ENCODE peak calls at places on chromosome 20, in nine cellular contexts. Q, A, E, M, J, X, G, P and T are unnamed samples.
A peak's percentile ranks its signal among the peaks of the same experiment; 100 is the strongest.

GRCh38 chr20:43194187-43194586 is 4.5 kb upstream of the PTPRT start:
- DNase-seq in Q (no peak), A (no peak), E (no peak), M (no peak), J (no peak), X (no peak), G (no peak), P (no peak), T (no peak)

GRCh38 chr20:16864069-16864468 is 115.9 kb downstream of the OTOR start:
- DNase-seq in Q (no peak), A (no peak), E (no peak), M (no peak), J (no peak), X (peak; percentile 46), G (no peak), P (no peak), T (no peak)

GRCh38 chr20:13613917-13614316 is 24.8 kb downstream of the TASP1 start:
- DNase-seq in Q (no peak), A (no peak), E (no peak), M (no peak), J (no peak), X (no peak), G (no peak), P (no peak), T (no peak)

GRCh38 chr20:36401336-36401735 is 95.2 kb downstream of the DLGAP4 start:
- DNase-seq in Q (no peak), A (no peak), E (no peak), M (no peak), J (no peak), X (no peak), G (no peak), P (no peak), T (no peak)

GRCh38 chr20:16583444-16583843 is 10.2 kb upstream of the KIF16B start:
- DNase-seq in Q (no peak), A (no peak), E (no peak), M (no peak), J (no peak), X (no peak), G (no peak), P (no peak), T (no peak)

GRCh38 chr20:1381753-1382591 is 10.9 kb downstream of the FKBP1A start:
- DNase-seq in Q (no peak), A (no peak), E (no peak), M (no peak), J (no peak), X (no peak), G (no peak), P (peak; percentile 82), T (no peak)

GRCh38 chr20:40462600-40462999 is 226.4 kb downstream of the MAFB start:
- DNase-seq in Q (no peak), A (no peak), E (no peak), M (no peak), J (no peak), X (no peak), G (no peak), P (no peak), T (no peak)

GRCh38 chr20:9200196-9200595 is 131.3 kb downstream of the PLCB4 start:
- DNase-seq in Q (no peak), A (no peak), E (no peak), M (no peak), J (no peak), X (no peak), G (no peak), P (peak; percentile 62), T (no peak)

GRCh38 chr20:39676236-39676635 is 714.1 kb downstream of the DHX35 start:
- DNase-seq in Q (no peak), A (no peak), E (no peak), M (no peak), J (no peak), X (no peak), G (no peak), P (no peak), T (no peak)

GRCh38 chr20:19683168-19683567 is 74.9 kb upstream of the RIN2 start:
- DNase-seq in Q (peak; percentile 30), A (no peak), E (no peak), M (no peak), J (no peak), X (no peak), G (no peak), P (no peak), T (no peak)

GRCh38 chr20:61922936-61923335 is 142.7 kb downstream of the TAF4 start:
- DNase-seq in Q (no peak), A (no peak), E (no peak), M (no peak), J (no peak), X (no peak), G (peak; percentile 40), P (no peak), T (no peak)

GRCh38 chr20:18057106-18057993 is at the start of gene OVOL2:
- DNase-seq in Q (peak; percentile 58), A (peak; percentile 94), E (no peak), M (no peak), J (no peak), X (no peak), G (peak; percentile 94), P (no peak), T (no peak)

GRCh38 chr20:7984192-7984591 is 35.4 kb downstream of the TMX4 start:
- DNase-seq in Q (no peak), A (no peak), E (no peak), M (no peak), J (no peak), X (no peak), G (no peak), P (no peak), T (no peak)

GRCh38 chr20:26208296-26209091 is 511.8 kb upstream of the ZNF337 start:
- DNase-seq in Q (no peak), A (peak; percentile 11), E (peak; percentile 75), M (peak; percentile 6), J (no peak), X (peak; percentile 12), G (peak; percentile 84), P (no peak), T (no peak)

GRCh38 chr20:22288156-22288555 is 296.2 kb downstream of the FOXA2 start:
- DNase-seq in Q (no peak), A (no peak), E (no peak), M (no peak), J (no peak), X (no peak), G (no peak), P (no peak), T (no peak)

GRCh38 chr20:62944184-62944583 is 6.2 kb downstream of the GID8 start:
- DNase-seq in Q (no peak), A (no peak), E (peak; percentile 30), M (no peak), J (no peak), X (no peak), G (peak; percentile 16), P (no peak), T (no peak)

GRCh38 chr20:62943396-62943795 is 5.4 kb downstream of the GID8 start:
- DNase-seq in Q (no peak), A (no peak), E (peak; percentile 45), M (no peak), J (no peak), X (no peak), G (peak; percentile 44), P (no peak), T (no peak)

GRCh38 chr20:62940875-62941274 is 2.9 kb downstream of the GID8 start:
- DNase-seq in Q (no peak), A (no peak), E (peak; percentile 42), M (no peak), J (no peak), X (no peak), G (peak; percentile 23), P (no peak), T (no peak)

GRCh38 chr20:62942456-62942855 is 4.5 kb downstream of the GID8 start:
- DNase-seq in Q (no peak), A (no peak), E (peak; percentile 37), M (no peak), J (no peak), X (no peak), G (peak; percentile 27), P (no peak), T (no peak)

GRCh38 chr20:62941792-62942191 is 3.8 kb downstream of the GID8 start:
- DNase-seq in Q (no peak), A (no peak), E (no peak), M (no peak), J (no peak), X (no peak), G (no peak), P (no peak), T (no peak)
- H3K27ac ChIP-seq in Q (no peak overlapping the region), A (no peak overlapping the region), E (no peak overlapping the region), M (no peak overlapping the region), J (no peak overlapping the region), X (no peak overlapping the region), G (no peak overlapping the region), P (no peak overlapping the region), T (no peak overlapping the region)

GRCh38 chr20:57371363-57371762 is 19.8 kb upstream of the RBM38 start:
- DNase-seq in Q (no peak), A (no peak), E (no peak), M (no peak), J (no peak), X (no peak), G (no peak), P (no peak), T (no peak)
- H3K36me3 ChIP-seq in Q (peaks cover 87% of the 10 kb centered on the region), A (peaks cover 78% of the 10 kb centered on the region), E (peaks cover 11% of the 10 kb centered on the region), M (peaks cover 78% of the 10 kb centered on the region), J (peaks cover 69% of the 10 kb centered on the region), X (no peaks in the 10 kb centered on the region), G (peaks cover 95% of the 10 kb centered on the region), P (peaks cover 34% of the 10 kb centered on the region), T (peaks cover 23% of the 10 kb centered on the region)

DNA sequence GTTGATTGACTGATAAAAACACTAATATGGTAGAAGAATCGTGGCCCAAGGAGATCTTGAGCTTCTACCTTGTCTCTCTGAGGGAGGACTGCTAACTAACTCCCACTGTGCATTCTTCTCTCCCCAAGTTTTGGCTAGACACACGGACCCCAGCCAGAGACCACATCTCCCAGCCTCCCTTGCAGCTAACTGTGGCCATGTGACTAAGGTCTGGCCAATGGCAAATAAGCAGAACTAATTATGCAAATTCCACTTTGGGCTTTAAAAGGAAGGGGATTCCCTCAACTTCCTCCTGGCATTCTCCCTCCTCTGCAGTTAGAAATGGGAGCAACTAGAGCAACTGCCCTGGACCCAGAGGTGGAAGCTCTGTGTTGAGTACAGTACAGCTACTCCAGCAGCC is 15.3 kb downstream of the BPIFA2 start:
- DNase-seq in Q (no peak), A (no peak), E (no peak), M (no peak), J (no peak), X (no peak), G (no peak), P (no peak), T (no peak)
- H3K4me3 ChIP-seq in Q (no peak overlapping the region), A (no peak overlapping the region), E (no peak overlapping the region), M (no peak overlapping the region), J (no peak overlapping the region), X (no peak overlapping the region), G (no peak overlapping the region), P (no peak overlapping the region), T (no peak overlapping the region)

DNA sequence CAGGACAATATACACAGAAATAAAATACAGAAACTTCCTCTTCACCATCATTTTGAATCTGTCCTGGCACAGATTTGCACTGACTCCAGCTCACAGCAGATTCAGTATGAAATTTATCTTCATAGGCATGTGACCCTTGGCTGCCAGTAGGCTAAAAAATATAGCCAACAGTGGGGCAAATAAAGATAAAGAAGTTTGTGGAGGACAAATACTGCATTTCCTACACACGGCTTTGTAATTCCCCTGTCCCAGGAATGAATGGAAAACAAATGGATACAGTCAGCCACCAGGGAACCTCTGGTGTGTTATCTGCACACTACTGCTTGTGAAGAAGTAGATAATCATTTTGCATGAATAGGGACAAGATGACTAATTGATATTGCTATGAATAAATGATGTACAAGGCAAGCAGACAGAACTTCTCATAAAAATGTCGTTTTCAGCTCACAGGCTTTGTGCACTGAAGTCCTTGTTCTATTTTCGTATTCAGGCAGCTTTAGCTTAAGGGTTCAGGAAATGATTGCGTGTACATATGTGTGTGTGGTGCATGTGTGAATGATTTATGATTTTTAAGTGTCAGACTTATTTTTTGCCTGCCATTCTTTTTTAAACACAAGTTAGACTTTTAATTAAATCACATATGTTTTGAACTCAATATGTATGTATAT is 543.7 kb upstream of the JAG1 start:
- DNase-seq in Q (no peak), A (no peak), E (no peak), M (no peak), J (no peak), X (no peak), G (no peak), P (peak; percentile 40), T (no peak)
- H3K27ac ChIP-seq in Q (peak overlapping the region; percentile 31), A (peak overlapping the region; percentile 48), E (no peak overlapping the region), M (no peak overlapping the region), J (peak overlapping the region; percentile 24), X (peak overlapping the region; percentile 55), G (peak overlapping the region; percentile 15), P (no peak overlapping the region), T (peak overlapping the region; percentile 33)